ENCODE peak calls at places on chromosomes 16 and 17, in seven cellular contexts. D, K, L, H, T, O and A are unnamed samples.

GRCh38 chr16:56266981-56267607 is 75.8 kb downstream of the GNAO1 start:
- DNase-seq in D (no peak), K (no peak), L (no peak), H (no peak), T (no peak), O (no peak), A (no peak)

GRCh38 chr17:38877130-38877851 is 7.4 kb downstream of the LASP1 start:
- DNase-seq in D (no peak), K (peak; percentile 28), L (no peak), H (peak; percentile 38), T (no peak), O (no peak), A (no peak)

GRCh38 chr17:55576237-55576998 is 65.2 kb upstream of the SMIM36 start:
- DNase-seq in D (no peak), K (no peak), L (no peak), H (no peak), T (peak; percentile 73), O (no peak), A (no peak)

GRCh38 chr16:22380529-22380928 is 6.1 kb upstream of the CDR2 start:
- DNase-seq in D (no peak), K (no peak), L (no peak), H (no peak), T (no peak), O (no peak), A (no peak)

GRCh38 chr16:20348365-20349185 is 3.9 kb downstream of the UMOD start:
- DNase-seq in D (no peak), K (no peak), L (no peak), H (no peak), T (no peak), O (no peak), A (no peak)

GRCh38 chr17:76735006-76735405 is 2.1 kb downstream of the SRSF2 start:
- DNase-seq in D (no peak), K (no peak), L (no peak), H (no peak), T (no peak), O (no peak), A (no peak)

GRCh38 chr17:34788696-34789095 is 172.6 kb downstream of the CCT6B start:
- DNase-seq in D (no peak), K (no peak), L (no peak), H (no peak), T (no peak), O (no peak), A (no peak)

GRCh38 chr17:32503251-32504165 is 16.7 kb downstream of the CDK5R1 start:
- DNase-seq in D (no peak), K (no peak), L (no peak), H (peak; percentile 25), T (no peak), O (no peak), A (no peak)

GRCh38 chr17:81885869-81886548 is 5.4 kb downstream of the ALYREF start:
- DNase-seq in D (no peak), K (no peak), L (no peak), H (no peak), T (peak; percentile 45), O (no peak), A (no peak)

GRCh38 chr17:63925615-63926014 is 6.5 kb downstream of the CD79B start:
- DNase-seq in D (no peak), K (no peak), L (no peak), H (no peak), T (no peak), O (no peak), A (no peak)

GRCh38 chr17:69402052-69402451 is 12.4 kb upstream of the MAP2K6 start:
- DNase-seq in D (no peak), K (no peak), L (no peak), H (no peak), T (no peak), O (no peak), A (no peak)

GRCh38 chr17:41660221-41660711 is 28.4 kb upstream of the EIF1 start:
- DNase-seq in D (no peak), K (no peak), L (no peak), H (no peak), T (no peak), O (no peak), A (no peak)

GRCh38 chr17:63035695-63036094 is 69.7 kb downstream of the TANC2 start:
- DNase-seq in D (no peak), K (no peak), L (no peak), H (no peak), T (no peak), O (no peak), A (no peak)

GRCh38 chr16:17222756-17223411 is 247.9 kb downstream of the XYLT1 start:
- DNase-seq in D (no peak), K (no peak), L (no peak), H (no peak), T (no peak), O (no peak), A (no peak)

GRCh38 chr17:40333781-40334453 is 24.9 kb downstream of the RARA start:
- DNase-seq in D (no peak), K (no peak), L (no peak), H (no peak), T (no peak), O (no peak), A (no peak)

GRCh38 chr16:70737377-70738082 is 51.7 kb upstream of the MTSS2 start:
- DNase-seq in D (no peak), K (peak; percentile 39), L (no peak), H (peak; percentile 39), T (peak; percentile 98), O (peak; percentile 81), A (no peak)

GRCh38 chr16:67922221-67922620 is 9.4 kb downstream of the CTRL start:
- DNase-seq in D (no peak), K (no peak), L (no peak), H (no peak), T (no peak), O (no peak), A (no peak)

GRCh38 chr16:3780570-3780969 is 63.2 kb upstream of the TRAP1 start:
- DNase-seq in D (no peak), K (no peak), L (no peak), H (no peak), T (no peak), O (no peak), A (no peak)

GRCh38 chr16:58234831-58235595 is 37.1 kb upstream of the CSNK2A2 start:
- DNase-seq in D (no peak), K (no peak), L (no peak), H (no peak), T (no peak), O (no peak), A (no peak)

GRCh38 chr17:80104956-80105375 is 3.6 kb downstream of the GAA start:
- DNase-seq in D (no peak), K (no peak), L (no peak), H (no peak), T (no peak), O (no peak), A (no peak)

GRCh38 chr16:1637526-1637925 is 25.4 kb downstream of the CRAMP1 start:
- DNase-seq in D (no peak), K (no peak), L (no peak), H (no peak), T (no peak), O (no peak), A (no peak)